ENCODE peak calls at places on chromosome 6, in ten cellular contexts. One of them, this sample, is unnamed.

GRCh38 chr6:73203098-73203497 is 22.2 kb downstream of the KHDC1L start:
- DNase-seq in mammary epithelial cell: peak
- DNase-seq in glomerular endothelial cell: no peak
- DNase-seq in NCI-H1417: no peak
- DNase-seq in right cardiac atrium: no peak
- DNase-seq in activated gamma-delta T cell: no peak
- DNase-seq in DMS153: no peak
- DNase-seq in Right ventricle myocardium superior: no peak
- DNase-seq in erythroblast: no peak
- DNase-seq in hippocampal formation: no peak
- DNase-seq in this sample: no peak

GRCh38 chr6:38117281-38117680 is 297.8 kb downstream of the ZFAND3 start:
- DNase-seq in glomerular endothelial cell: peak
- DNase-seq in mammary epithelial cell: peak
- DNase-seq in Right ventricle myocardium superior: no peak
- DNase-seq in right cardiac atrium: no peak
- DNase-seq in DMS153: no peak
- DNase-seq in hippocampal formation: no peak
- DNase-seq in NCI-H1417: no peak
- DNase-seq in activated gamma-delta T cell: no peak
- DNase-seq in erythroblast: no peak
- DNase-seq in this sample: no peak

GRCh38 chr6:27154696-27155095 is 92.8 kb upstream of the PRSS16 start:
- DNase-seq in activated gamma-delta T cell: no peak
- DNase-seq in right cardiac atrium: no peak
- DNase-seq in NCI-H1417: no peak
- DNase-seq in DMS153: no peak
- DNase-seq in hippocampal formation: no peak
- DNase-seq in erythroblast: no peak
- DNase-seq in mammary epithelial cell: no peak
- DNase-seq in Right ventricle myocardium superior: no peak
- DNase-seq in glomerular endothelial cell: no peak
- DNase-seq in this sample: no peak

GRCh38 chr6:44534291-44534690 is 146.8 kb downstream of the CDC5L start:
- DNase-seq in activated gamma-delta T cell: no peak
- DNase-seq in right cardiac atrium: no peak
- DNase-seq in mammary epithelial cell: no peak
- DNase-seq in hippocampal formation: no peak
- DNase-seq in Right ventricle myocardium superior: no peak
- DNase-seq in NCI-H1417: no peak
- DNase-seq in DMS153: no peak
- DNase-seq in glomerular endothelial cell: no peak
- DNase-seq in erythroblast: no peak
- DNase-seq in this sample: no peak

GRCh38 chr6:79420054-79420453 is 117.2 kb downstream of the LCA5 start:
- DNase-seq in activated gamma-delta T cell: no peak
- DNase-seq in mammary epithelial cell: no peak
- DNase-seq in NCI-H1417: peak
- DNase-seq in glomerular endothelial cell: peak
- DNase-seq in DMS153: peak
- DNase-seq in hippocampal formation: no peak
- DNase-seq in Right ventricle myocardium superior: no peak
- DNase-seq in right cardiac atrium: no peak
- DNase-seq in erythroblast: no peak
- DNase-seq in this sample: no peak

GRCh38 chr6:137780447-137781034 is 86.5 kb upstream of the TNFAIP3 start:
- DNase-seq in glomerular endothelial cell: no peak
- DNase-seq in NCI-H1417: no peak
- DNase-seq in Right ventricle myocardium superior: no peak
- DNase-seq in right cardiac atrium: no peak
- DNase-seq in mammary epithelial cell: no peak
- DNase-seq in hippocampal formation: no peak
- DNase-seq in erythroblast: no peak
- DNase-seq in DMS153: no peak
- DNase-seq in activated gamma-delta T cell: no peak
- DNase-seq in this sample: no peak

GRCh38 chr6:142800240-142800639 is 144.7 kb downstream of the HIVEP2 start:
- DNase-seq in Right ventricle myocardium superior: no peak
- DNase-seq in activated gamma-delta T cell: no peak
- DNase-seq in hippocampal formation: no peak
- DNase-seq in erythroblast: no peak
- DNase-seq in NCI-H1417: no peak
- DNase-seq in glomerular endothelial cell: no peak
- DNase-seq in right cardiac atrium: no peak
- DNase-seq in DMS153: no peak
- DNase-seq in mammary epithelial cell: no peak
- DNase-seq in this sample: no peak

GRCh38 chr6:44189257-44189656 is 27.5 kb upstream of the MYMX start:
- DNase-seq in activated gamma-delta T cell: no peak
- DNase-seq in hippocampal formation: no peak
- DNase-seq in erythroblast: no peak
- DNase-seq in NCI-H1417: no peak
- DNase-seq in right cardiac atrium: no peak
- DNase-seq in mammary epithelial cell: no peak
- DNase-seq in DMS153: no peak
- DNase-seq in Right ventricle myocardium superior: no peak
- DNase-seq in glomerular endothelial cell: no peak
- DNase-seq in this sample: no peak

GRCh38 chr6:147724454-147724853 is 216.0 kb downstream of the SAMD5 start:
- DNase-seq in erythroblast: no peak
- DNase-seq in hippocampal formation: no peak
- DNase-seq in mammary epithelial cell: no peak
- DNase-seq in glomerular endothelial cell: no peak
- DNase-seq in NCI-H1417: no peak
- DNase-seq in Right ventricle myocardium superior: no peak
- DNase-seq in DMS153: no peak
- DNase-seq in activated gamma-delta T cell: no peak
- DNase-seq in right cardiac atrium: no peak
- DNase-seq in this sample: no peak

GRCh38 chr6:30690403-30691207 is at the start of gene NRM:
- DNase-seq in mammary epithelial cell: peak
- DNase-seq in Right ventricle myocardium superior: peak
- DNase-seq in hippocampal formation: peak
- DNase-seq in erythroblast: peak
- DNase-seq in right cardiac atrium: peak
- DNase-seq in glomerular endothelial cell: no peak
- DNase-seq in NCI-H1417: peak
- DNase-seq in DMS153: peak
- DNase-seq in activated gamma-delta T cell: peak
- DNase-seq in this sample: peak

GRCh38 chr6:5507056-5507722 is 245.9 kb downstream of the FARS2 start:
- DNase-seq in erythroblast: no peak
- DNase-seq in hippocampal formation: no peak
- DNase-seq in DMS153: no peak
- DNase-seq in right cardiac atrium: no peak
- DNase-seq in glomerular endothelial cell: no peak
- DNase-seq in NCI-H1417: no peak
- DNase-seq in mammary epithelial cell: no peak
- DNase-seq in Right ventricle myocardium superior: no peak
- DNase-seq in activated gamma-delta T cell: no peak
- DNase-seq in this sample: no peak

GRCh38 chr6:4402477-4402976 is 267.2 kb upstream of the ECI2 start:
- DNase-seq in hippocampal formation: no peak
- DNase-seq in Right ventricle myocardium superior: peak
- DNase-seq in activated gamma-delta T cell: no peak
- DNase-seq in NCI-H1417: no peak
- DNase-seq in erythroblast: peak
- DNase-seq in right cardiac atrium: peak
- DNase-seq in glomerular endothelial cell: peak
- DNase-seq in mammary epithelial cell: peak
- DNase-seq in DMS153: no peak
- DNase-seq in this sample: no peak

GRCh38 chr6:158467923-158468322 is 92.0 kb upstream of the TMEM181 start:
- DNase-seq in erythroblast: no peak
- DNase-seq in mammary epithelial cell: no peak
- DNase-seq in glomerular endothelial cell: no peak
- DNase-seq in DMS153: peak
- DNase-seq in activated gamma-delta T cell: no peak
- DNase-seq in NCI-H1417: peak
- DNase-seq in Right ventricle myocardium superior: no peak
- DNase-seq in right cardiac atrium: no peak
- DNase-seq in hippocampal formation: no peak
- DNase-seq in this sample: no peak

GRCh38 chr6:124007915-124008688 is 204.4 kb downstream of the NKAIN2 start:
- DNase-seq in Right ventricle myocardium superior: no peak
- DNase-seq in mammary epithelial cell: no peak
- DNase-seq in DMS153: peak
- DNase-seq in erythroblast: no peak
- DNase-seq in activated gamma-delta T cell: no peak
- DNase-seq in hippocampal formation: no peak
- DNase-seq in right cardiac atrium: no peak
- DNase-seq in NCI-H1417: peak
- DNase-seq in glomerular endothelial cell: peak
- DNase-seq in this sample: no peak

GRCh38 chr6:46690126-46690525 is 2.4 kb downstream of the TDRD6 start:
- DNase-seq in right cardiac atrium: no peak
- DNase-seq in glomerular endothelial cell: no peak
- DNase-seq in mammary epithelial cell: no peak
- DNase-seq in NCI-H1417: no peak
- DNase-seq in Right ventricle myocardium superior: no peak
- DNase-seq in erythroblast: no peak
- DNase-seq in DMS153: no peak
- DNase-seq in hippocampal formation: no peak
- DNase-seq in activated gamma-delta T cell: no peak
- DNase-seq in this sample: no peak

GRCh38 chr6:1014431-1014807 is 297.5 kb upstream of the FOXQ1 start:
- DNase-seq in hippocampal formation: no peak
- DNase-seq in mammary epithelial cell: no peak
- DNase-seq in right cardiac atrium: no peak
- DNase-seq in Right ventricle myocardium superior: no peak
- DNase-seq in NCI-H1417: no peak
- DNase-seq in erythroblast: no peak
- DNase-seq in DMS153: no peak
- DNase-seq in activated gamma-delta T cell: no peak
- DNase-seq in glomerular endothelial cell: no peak
- DNase-seq in this sample: no peak

GRCh38 chr6:125700591-125701353 is 48.7 kb upstream of the HEY2 start:
- DNase-seq in NCI-H1417: no peak
- DNase-seq in hippocampal formation: peak
- DNase-seq in right cardiac atrium: no peak
- DNase-seq in mammary epithelial cell: no peak
- DNase-seq in Right ventricle myocardium superior: no peak
- DNase-seq in glomerular endothelial cell: no peak
- DNase-seq in erythroblast: no peak
- DNase-seq in activated gamma-delta T cell: no peak
- DNase-seq in DMS153: no peak
- DNase-seq in this sample: no peak

GRCh38 chr6:167662881-167663205 is 163.9 kb upstream of the AFDN start:
- DNase-seq in glomerular endothelial cell: no peak
- DNase-seq in Right ventricle myocardium superior: no peak
- DNase-seq in right cardiac atrium: no peak
- DNase-seq in activated gamma-delta T cell: no peak
- DNase-seq in NCI-H1417: no peak
- DNase-seq in hippocampal formation: no peak
- DNase-seq in DMS153: no peak
- DNase-seq in mammary epithelial cell: no peak
- DNase-seq in erythroblast: no peak
- DNase-seq in this sample: no peak

GRCh38 chr6:149948616-149949015 is 6.8 kb downstream of the ULBP2 start:
- DNase-seq in right cardiac atrium: no peak
- DNase-seq in erythroblast: no peak
- DNase-seq in DMS153: no peak
- DNase-seq in glomerular endothelial cell: no peak
- DNase-seq in Right ventricle myocardium superior: no peak
- DNase-seq in hippocampal formation: no peak
- DNase-seq in NCI-H1417: no peak
- DNase-seq in mammary epithelial cell: no peak
- DNase-seq in activated gamma-delta T cell: no peak
- DNase-seq in this sample: no peak

GRCh38 chr6:157469378-157469777 is 88.4 kb downstream of the ZDHHC14 start:
- DNase-seq in right cardiac atrium: no peak
- DNase-seq in glomerular endothelial cell: no peak
- DNase-seq in mammary epithelial cell: peak
- DNase-seq in activated gamma-delta T cell: no peak
- DNase-seq in erythroblast: no peak
- DNase-seq in Right ventricle myocardium superior: no peak
- DNase-seq in DMS153: no peak
- DNase-seq in NCI-H1417: no peak
- DNase-seq in hippocampal formation: no peak
- DNase-seq in this sample: no peak

GRCh38 chr6:34855463-34855862 is 32.4 kb downstream of the TAF11 start:
- DNase-seq in DMS153: no peak
- DNase-seq in activated gamma-delta T cell: no peak
- DNase-seq in erythroblast: no peak
- DNase-seq in mammary epithelial cell: no peak
- DNase-seq in right cardiac atrium: no peak
- DNase-seq in hippocampal formation: no peak
- DNase-seq in NCI-H1417: no peak
- DNase-seq in glomerular endothelial cell: no peak
- DNase-seq in Right ventricle myocardium superior: no peak
- DNase-seq in this sample: no peak

GRCh38 chr6:4732691-4733315 is 43.4 kb upstream of the CDYL start:
- DNase-seq in mammary epithelial cell: peak
- DNase-seq in erythroblast: peak
- DNase-seq in DMS153: no peak
- DNase-seq in right cardiac atrium: peak
- DNase-seq in glomerular endothelial cell: peak
- DNase-seq in activated gamma-delta T cell: no peak
- DNase-seq in NCI-H1417: no peak
- DNase-seq in Right ventricle myocardium superior: peak
- DNase-seq in hippocampal formation: peak
- DNase-seq in this sample: peak

GRCh38 chr6:111874030-111874425 is 776 bp upstream of the FYN start:
- DNase-seq in glomerular endothelial cell: no peak
- DNase-seq in activated gamma-delta T cell: no peak
- DNase-seq in right cardiac atrium: peak
- DNase-seq in DMS153: no peak
- DNase-seq in Right ventricle myocardium superior: no peak
- DNase-seq in erythroblast: peak
- DNase-seq in mammary epithelial cell: no peak
- DNase-seq in hippocampal formation: no peak
- DNase-seq in NCI-H1417: peak
- DNase-seq in this sample: peak